ENCODE peak calls at places on chromosomes 11 and 22, in six cellular contexts. S is choroid plexus epithelial cell, H is right lobe of liver, Y is kidney, T is MM.1S, U is heart right ventricle. I is an unnamed sample.

GRCh38 chr11:88059326-88059725 is 115.9 kb downstream of the RAB38 start:
- DNase-seq in S (peak; percentile 14), H (no peak), Y (no peak), T (no peak), U (no peak), I (no peak)

GRCh38 chr22:50673231-50674126 is 856 bp downstream of the SHANK3 start:
- DNase-seq in S (no peak), H (no peak), Y (no peak), T (no peak), U (no peak), I (no peak)

GRCh38 chr11:103648670-103649400 is 387.6 kb upstream of the DDI1 start:
- DNase-seq in S (peak; percentile 59), H (no peak), Y (no peak), T (no peak), U (no peak), I (peak; percentile 86)

GRCh38 chr11:30935861-30936260 is 349.7 kb upstream of the MPPED2 start:
- DNase-seq in S (no peak), H (no peak), Y (no peak), T (no peak), U (no peak), I (peak; percentile 37)

GRCh38 chr11:31817054-31817620 is 6.0 kb upstream of the PAX6 start:
- DNase-seq in S (no peak), H (no peak), Y (no peak), T (no peak), U (no peak), I (no peak)

GRCh38 chr11:70462818-70463477 is 64.6 kb downstream of the CTTN start:
- DNase-seq in S (no peak), H (no peak), Y (no peak), T (no peak), U (no peak), I (no peak)

GRCh38 chr11:65651589-65652510 is 10.9 kb downstream of the RELA start:
- DNase-seq in S (peak; percentile 45), H (peak; percentile 72), Y (peak; percentile 83), T (no peak), U (no peak), I (peak; percentile 46)

GRCh38 chr11:127675602-127676001 is 675.0 kb upstream of the KIRREL3 start:
- DNase-seq in S (no peak), H (no peak), Y (no peak), T (no peak), U (no peak), I (no peak)

GRCh38 chr11:12248330-12248729 is 129.0 kb upstream of the PARVA start:
- DNase-seq in S (peak; percentile 41), H (peak; percentile 87), Y (peak; percentile 96), T (no peak), U (peak; percentile 72), I (peak; percentile 50)

GRCh38 chr11:123308077-123308476 is 113.0 kb upstream of the CLMP start:
- DNase-seq in S (peak; percentile 26), H (no peak), Y (no peak), T (peak; percentile 74), U (peak; percentile 13), I (peak; percentile 71)

GRCh38 chr11:124707813-124708212 is 31.9 kb upstream of the NRGN start:
- DNase-seq in S (no peak), H (no peak), Y (no peak), T (no peak), U (no peak), I (no peak)

GRCh38 chr22:38712496-38713207 is 6.9 kb downstream of the GTPBP1 start:
- DNase-seq in S (no peak), H (no peak), Y (no peak), T (no peak), U (no peak), I (no peak)

GRCh38 chr11:9399466-9399865 is 15.0 kb downstream of the IPO7 start:
- DNase-seq in S (no peak), H (no peak), Y (no peak), T (no peak), U (no peak), I (peak; percentile 33)

GRCh38 chr22:41048791-41049717 is 43.3 kb upstream of the EP300 start:
- DNase-seq in S (peak; percentile 80), H (no peak), Y (peak; percentile 89), T (no peak), U (peak; percentile 81), I (peak; percentile 77)

GRCh38 chr11:67642148-67642475 is 2.5 kb upstream of the TBX10 start:
- DNase-seq in S (no peak), H (no peak), Y (peak; percentile 59), T (no peak), U (no peak), I (no peak)

GRCh38 chr11:34250732-34251639 is 106.8 kb downstream of the ABTB2 start:
- DNase-seq in S (peak; percentile 28), H (no peak), Y (no peak), T (no peak), U (peak; percentile 70), I (peak; percentile 41)

GRCh38 chr11:11022126-11022730 is 164.4 kb upstream of the ZBED5 start:
- DNase-seq in S (peak; percentile 57), H (no peak), Y (no peak), T (peak; percentile 18), U (peak; percentile 21), I (peak; percentile 63)

GRCh38 chr11:34599406-34599901 is 21.4 kb upstream of the EHF start:
- DNase-seq in S (peak; percentile 46), H (no peak), Y (no peak), T (peak; percentile 15), U (no peak), I (peak; percentile 82)

GRCh38 chr11:80096736-80097135 is 655.9 kb upstream of the TENM4 start:
- DNase-seq in S (peak; percentile 79), H (no peak), Y (no peak), T (no peak), U (no peak), I (peak; percentile 56)
- H3K4me3 ChIP-seq in S (no peak overlapping the region), H (no peak overlapping the region), Y (no peak overlapping the region), T (no peak overlapping the region), U (no peak overlapping the region), I (no peak overlapping the region)

GRCh38 chr22:30919973-30920372 is 48.6 kb downstream of the MORC2 start:
- DNase-seq in S (no peak), H (no peak), Y (peak; percentile 30), T (no peak), U (no peak), I (no peak)

GRCh38 chr22:30922151-30922611 is 46.4 kb downstream of the MORC2 start:
- DNase-seq in S (peak; percentile 45), H (peak; percentile 85), Y (peak; percentile 93), T (no peak), U (peak; percentile 58), I (peak; percentile 35)

GRCh38 chr22:30923168-30923900 is 45.2 kb downstream of the MORC2 start:
- DNase-seq in S (no peak), H (peak; percentile 28), Y (peak; percentile 48), T (no peak), U (no peak), I (no peak)

GRCh38 chr22:30920407-30920806 is 48.2 kb downstream of the MORC2 start:
- DNase-seq in S (peak; percentile 73), H (peak; percentile 76), Y (peak; percentile 86), T (peak; percentile 72), U (peak; percentile 76), I (peak; percentile 66)

GRCh38 chr22:30921108-30921507 is 47.5 kb downstream of the MORC2 start:
- DNase-seq in S (no peak), H (peak; percentile 16), Y (no peak), T (no peak), U (no peak), I (peak; percentile 3)
- TF ChIP-seq CTCF in S (no peak), H (no peak), Y (no peak), T (no peak), U (no peak), I (no peak)

GRCh38 chr11:61956191-61957027 is 6.3 kb downstream of the BEST1 start:
- DNase-seq in S (no peak), H (no peak), Y (no peak), T (no peak), U (no peak), I (no peak)
- H3K4me3 ChIP-seq in S (peak overlapping the region; percentile 56), H (peak overlapping the region; percentile 44), Y (no peak overlapping the region), T (no peak overlapping the region), U (peak overlapping the region; percentile 55), I (peak overlapping the region; percentile 50)

GRCh38 chr11:73335204-73335923 is 27.3 kb downstream of the ARHGEF17 start:
- DNase-seq in S (peak; percentile 85), H (peak; percentile 81), Y (peak; percentile 90), T (peak; percentile 68), U (peak; percentile 88), I (peak; percentile 87)

GRCh38 chr11:73333173-73333572 is 25.1 kb downstream of the ARHGEF17 start:
- DNase-seq in S (no peak), H (no peak), Y (no peak), T (no peak), U (no peak), I (no peak)

GRCh38 chr11:73331138-73331916 is 23.3 kb downstream of the ARHGEF17 start:
- DNase-seq in S (peak; percentile 85), H (no peak), Y (peak; percentile 89), T (no peak), U (no peak), I (peak; percentile 39)

GRCh38 chr11:73333626-73334199 is 25.6 kb downstream of the ARHGEF17 start:
- DNase-seq in S (no peak), H (no peak), Y (no peak), T (no peak), U (no peak), I (no peak)

GRCh38 chr11:73334244-73335203 is 26.4 kb downstream of the ARHGEF17 start:
- DNase-seq in S (peak; percentile 95), H (peak; percentile 70), Y (peak; percentile 95), T (no peak), U (peak; percentile 90), I (peak; percentile 83)
- TF ChIP-seq CTCF in S (no peak), H (no peak), Y (no peak), T (no peak), U (no peak), I (no peak)